ENCODE peak calls at places on chromosomes 13 and 19, in four cellular contexts. K is right atrium auricular region, R is uterus, P is D721Med. C is an unnamed sample.
A peak's percentile ranks its signal among the peaks of the same experiment; 100 is the strongest.

GRCh38 chr13:49020940-49021548 is 45.3 kb downstream of the FNDC3A start:
- DNase-seq in K (no peak), R (no peak), P (no peak), C (no peak)

GRCh38 chr13:108897955-108898354 is 268.5 kb downstream of the MYO16 start:
- DNase-seq in K (no peak), R (no peak), P (no peak), C (no peak)

GRCh38 chr13:113856716-113857065 is 7.2 kb downstream of the GAS6 start:
- DNase-seq in K (peak; percentile 59), R (peak; percentile 30), P (no peak), C (no peak)

GRCh38 chr13:20398459-20398858 is 127.2 kb downstream of the CRYL1 start:
- DNase-seq in K (peak; percentile 13), R (no peak), P (no peak), C (no peak)

GRCh38 chr13:106568225-106569003 is 477 bp upstream of the ARGLU1 start:
- DNase-seq in K (no peak), R (no peak), P (peak; percentile 52), C (no peak)

GRCh38 chr13:98401936-98402335 is 175.0 kb downstream of the STK24 start:
- DNase-seq in K (no peak), R (no peak), P (no peak), C (no peak)

GRCh38 chr13:88736026-88736425 is 1064.9 kb downstream of the SLITRK5 start:
- DNase-seq in K (no peak), R (no peak), P (no peak), C (no peak)

GRCh38 chr13:59745395-59745788 is 418.3 kb downstream of the DIAPH3 start:
- DNase-seq in K (no peak), R (no peak), P (no peak), C (no peak)

GRCh38 chr19:11337080-11337479 is 2.4 kb downstream of the RAB3D start:
- DNase-seq in K (no peak), R (no peak), P (no peak), C (no peak)

GRCh38 chr19:41308450-41309224 is 1.3 kb upstream of the CCDC97 start:
- DNase-seq in K (peak; percentile 97), R (peak; percentile 92), P (no peak), C (peak; percentile 92)

GRCh38 chr13:110869231-110869804 is 45.6 kb downstream of the ANKRD10 start:
- DNase-seq in K (no peak), R (no peak), P (no peak), C (no peak)

DNA sequence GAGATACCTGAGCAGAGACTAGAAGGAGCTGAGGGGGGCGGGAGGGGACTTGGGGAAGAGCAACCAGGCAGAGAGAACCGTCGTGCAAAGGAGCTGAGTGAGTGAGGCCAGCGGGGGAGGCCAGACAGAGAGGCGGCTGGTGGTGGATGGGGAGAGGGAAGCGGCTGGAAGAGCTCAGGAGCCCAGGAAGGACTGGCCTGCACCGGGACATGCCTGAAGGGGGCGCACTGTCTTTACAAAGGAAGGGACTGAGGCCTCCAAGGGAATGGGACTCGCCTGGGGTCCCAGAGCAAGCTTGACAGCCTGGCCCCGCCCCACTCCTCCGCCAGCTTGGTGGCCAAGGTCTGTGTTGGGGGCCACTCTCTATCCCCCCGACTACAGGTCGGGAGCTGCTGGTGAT is 14.9 kb downstream of the ONECUT3 start:
- DNase-seq in K (no peak), R (no peak), P (no peak), C (no peak)
- TF ChIP-seq CTCF in K (no peak), R (no peak), P (no peak), C (no peak)

GRCh38 chr19:16527334-16527935 is 14.8 kb downstream of the CHERP start:
- DNase-seq in K (no peak), R (no peak), P (no peak), C (no peak)

GRCh38 chr19:16530540-16531379 is 11.5 kb downstream of the CHERP start:
- DNase-seq in K (no peak), R (no peak), P (no peak), C (no peak)

GRCh38 chr19:16525751-16526481 is 16.3 kb downstream of the CHERP start:
- DNase-seq in K (no peak), R (no peak), P (no peak), C (no peak)

GRCh38 chr19:16529466-16530144 is 12.6 kb downstream of the CHERP start:
- DNase-seq in K (no peak), R (no peak), P (no peak), C (no peak)

GRCh38 chr19:16527971-16528521 is 14.2 kb downstream of the CHERP start:
- DNase-seq in K (no peak), R (no peak), P (no peak), C (no peak)
- TF ChIP-seq CTCF in K (peak; percentile 20), R (no peak), P (peak; percentile 35), C (no peak)

DNA sequence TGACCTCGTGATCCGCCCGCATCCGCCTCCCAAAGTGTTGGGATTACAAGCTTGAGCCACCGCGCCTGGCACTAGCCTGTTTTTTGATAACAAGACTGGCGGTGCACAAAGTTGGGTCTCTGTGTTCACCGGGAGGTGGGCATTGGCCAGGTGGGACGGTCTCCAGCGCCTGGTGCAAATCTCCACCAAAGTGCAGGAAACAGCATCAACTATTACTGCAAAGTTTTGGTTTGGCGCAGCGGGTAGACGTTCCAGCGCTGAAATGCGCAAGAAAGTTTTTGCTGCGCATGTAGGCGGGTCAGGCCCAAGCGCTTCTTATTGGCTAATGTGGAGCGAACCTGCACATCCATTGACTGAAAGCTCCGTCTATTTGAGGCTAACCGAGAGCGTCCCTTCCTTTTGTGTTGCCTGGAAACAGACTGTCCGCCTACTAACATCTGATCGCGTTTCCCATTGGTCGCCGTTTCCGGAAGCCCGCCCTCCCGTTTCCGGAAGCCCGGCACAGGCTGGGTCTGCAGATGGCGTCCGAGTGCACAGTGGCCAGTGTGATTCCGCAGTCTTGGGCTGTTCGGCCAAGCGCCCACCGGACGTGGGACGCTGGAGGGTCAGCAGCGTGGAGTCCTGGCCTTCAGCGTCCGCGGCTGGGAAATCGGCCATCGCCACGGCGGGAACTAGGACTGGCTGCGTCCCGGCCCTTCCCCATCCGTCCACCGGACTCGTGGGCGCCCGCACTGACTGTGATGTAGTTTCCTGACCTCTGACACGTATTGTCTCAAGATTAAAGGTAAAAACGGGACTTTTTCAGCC is 53.3 kb upstream of the ZNF527 start:
- DNase-seq in K (peak; percentile 98), R (peak; percentile 96), P (peak; percentile 47), C (peak; percentile 90)
- TF ChIP-seq CTCF in K (peak; percentile 47), R (peak; percentile 46), P (peak; percentile 38), C (no peak)

GRCh38 chr19:55580628-55581144 is at the start of gene ZNF579:
- DNase-seq in K (peak; percentile 82), R (peak; percentile 89), P (peak; percentile 77), C (peak; percentile 68)

GRCh38 chr19:55578761-55579747 is 1.6 kb downstream of the ZNF579 start:
- DNase-seq in K (no peak), R (no peak), P (no peak), C (no peak)

GRCh38 chr19:55581145-55581827 is 638 bp upstream of the ZNF579 start:
- DNase-seq in K (no peak), R (no peak), P (no peak), C (no peak)

GRCh38 chr19:55579766-55580621 is 654 bp downstream of the ZNF579 start:
- DNase-seq in K (no peak), R (peak; percentile 45), P (peak; percentile 38), C (no peak)

GRCh38 chr19:55581828-55582223 is 1.2 kb upstream of the ZNF579 start:
- DNase-seq in K (no peak), R (no peak), P (no peak), C (no peak)
- TF ChIP-seq CTCF in K (no peak), R (no peak), P (no peak), C (no peak)

GRCh38 chr13:69077267-69077666 is 1030.4 kb upstream of the ATXN8OS start:
- DNase-seq in K (no peak), R (no peak), P (no peak), C (no peak)
- TF ChIP-seq CTCF in K (no peak), R (no peak), P (no peak), C (no peak)

GRCh38 chr19:7926021-7926726 is at the start of gene CTXN1:
- DNase-seq in K (no peak), R (peak; percentile 87), P (peak; percentile 84), C (peak; percentile 83)
- TF ChIP-seq CTCF in K (no peak), R (peak; percentile 32), P (no peak), C (no peak)